ENCODE peak calls at places on chromosomes 5 and 9, in four cellular contexts. One of them, this sample, is unnamed. For H3K4me1, the result is how much of the 10 kb centered on the place peaks cover.

GRCh38 chr5:16674750-16675149 is 58.0 kb upstream of the RETREG1 start:
- DNase-seq in left lung: no peak
- DNase-seq in tibial artery: no peak
- DNase-seq in ovary: no peak
- DNase-seq in this sample: no peak

GRCh38 chr9:124894741-124895170 is 32.8 kb downstream of the ARPC5L start:
- DNase-seq in left lung: no peak
- DNase-seq in tibial artery: no peak
- DNase-seq in ovary: no peak
- DNase-seq in this sample: no peak

GRCh38 chr5:159220206-159220605 is 10.9 kb upstream of the RNF145 start:
- DNase-seq in left lung: no peak
- DNase-seq in tibial artery: no peak
- DNase-seq in ovary: no peak
- DNase-seq in this sample: no peak

GRCh38 chr5:7066471-7067235 is 329.3 kb upstream of the ADCY2 start:
- DNase-seq in left lung: no peak
- DNase-seq in tibial artery: no peak
- DNase-seq in ovary: no peak
- DNase-seq in this sample: no peak

GRCh38 chr5:150106669-150107068 is 20.3 kb upstream of the CSF1R start:
- DNase-seq in left lung: no peak
- DNase-seq in tibial artery: no peak
- DNase-seq in ovary: no peak
- DNase-seq in this sample: no peak

GRCh38 chr5:123549256-123549904 is 37.4 kb downstream of the CSNK1G3 start:
- DNase-seq in left lung: no peak
- DNase-seq in tibial artery: no peak
- DNase-seq in ovary: no peak
- DNase-seq in this sample: no peak

GRCh38 chr5:92505145-92505544 is 1075.9 kb downstream of the NR2F1-AS1 start:
- DNase-seq in left lung: no peak
- DNase-seq in tibial artery: no peak
- DNase-seq in ovary: no peak
- DNase-seq in this sample: no peak

GRCh38 chr5:180950291-180950949 is 38.2 kb upstream of the BTNL3 start:
- DNase-seq in left lung: no peak
- DNase-seq in tibial artery: no peak
- DNase-seq in ovary: no peak
- DNase-seq in this sample: no peak

GRCh38 chr5:145775893-145776444 is 59.2 kb downstream of the PRELID2 start:
- DNase-seq in left lung: no peak
- DNase-seq in tibial artery: peak
- DNase-seq in ovary: peak
- DNase-seq in this sample: peak

GRCh38 chr5:133546500-133546899 is 65.8 kb downstream of the FSTL4 start:
- DNase-seq in left lung: no peak
- DNase-seq in tibial artery: no peak
- DNase-seq in ovary: no peak
- DNase-seq in this sample: no peak

GRCh38 chr5:134124289-134125194 is 10.1 kb downstream of the TCF7 start:
- DNase-seq in left lung: no peak
- DNase-seq in tibial artery: no peak
- DNase-seq in ovary: no peak
- DNase-seq in this sample: no peak

GRCh38 chr9:123724211-123724831 is 205.6 kb downstream of the DENND1A start:
- DNase-seq in left lung: no peak
- DNase-seq in tibial artery: no peak
- DNase-seq in ovary: no peak
- DNase-seq in this sample: no peak

GRCh38 chr9:71819115-71819739 is 50.9 kb upstream of the CEMIP2 start:
- DNase-seq in left lung: no peak
- DNase-seq in tibial artery: peak
- DNase-seq in ovary: peak
- DNase-seq in this sample: no peak

GRCh38 chr5:134240421-134240962 is 14.6 kb upstream of the PPP2CA start:
- DNase-seq in left lung: no peak
- DNase-seq in tibial artery: no peak
- DNase-seq in ovary: no peak
- DNase-seq in this sample: no peak

GRCh38 chr5:66223637-66224036 is 79.5 kb downstream of the SREK1 start:
- DNase-seq in left lung: no peak
- DNase-seq in tibial artery: no peak
- DNase-seq in ovary: no peak
- DNase-seq in this sample: no peak

GRCh38 chr5:147854894-147855773 is 23.4 kb upstream of the SCGB3A2 start:
- DNase-seq in left lung: no peak
- DNase-seq in tibial artery: no peak
- DNase-seq in ovary: no peak
- DNase-seq in this sample: no peak
- H3K4me1 ChIP-seq in left lung: under half
- H3K4me1 ChIP-seq in tibial artery: under half
- H3K4me1 ChIP-seq in ovary: under half
- H3K4me1 ChIP-seq in this sample: under half

GRCh38 chr9:121837113-121838010 is 185.9 kb downstream of the DAB2IP start:
- DNase-seq in left lung: no peak
- DNase-seq in tibial artery: no peak
- DNase-seq in ovary: peak
- DNase-seq in this sample: no peak

GRCh38 chr9:121840838-121841760 is 189.7 kb downstream of the DAB2IP start:
- DNase-seq in left lung: no peak
- DNase-seq in tibial artery: no peak
- DNase-seq in ovary: no peak
- DNase-seq in this sample: no peak

GRCh38 chr9:121836382-121836885 is 185.0 kb downstream of the DAB2IP start:
- DNase-seq in left lung: no peak
- DNase-seq in tibial artery: no peak
- DNase-seq in ovary: no peak
- DNase-seq in this sample: no peak

GRCh38 chr9:121839726-121840500 is 188.5 kb downstream of the DAB2IP start:
- DNase-seq in left lung: no peak
- DNase-seq in tibial artery: no peak
- DNase-seq in ovary: no peak
- DNase-seq in this sample: peak

DNA sequence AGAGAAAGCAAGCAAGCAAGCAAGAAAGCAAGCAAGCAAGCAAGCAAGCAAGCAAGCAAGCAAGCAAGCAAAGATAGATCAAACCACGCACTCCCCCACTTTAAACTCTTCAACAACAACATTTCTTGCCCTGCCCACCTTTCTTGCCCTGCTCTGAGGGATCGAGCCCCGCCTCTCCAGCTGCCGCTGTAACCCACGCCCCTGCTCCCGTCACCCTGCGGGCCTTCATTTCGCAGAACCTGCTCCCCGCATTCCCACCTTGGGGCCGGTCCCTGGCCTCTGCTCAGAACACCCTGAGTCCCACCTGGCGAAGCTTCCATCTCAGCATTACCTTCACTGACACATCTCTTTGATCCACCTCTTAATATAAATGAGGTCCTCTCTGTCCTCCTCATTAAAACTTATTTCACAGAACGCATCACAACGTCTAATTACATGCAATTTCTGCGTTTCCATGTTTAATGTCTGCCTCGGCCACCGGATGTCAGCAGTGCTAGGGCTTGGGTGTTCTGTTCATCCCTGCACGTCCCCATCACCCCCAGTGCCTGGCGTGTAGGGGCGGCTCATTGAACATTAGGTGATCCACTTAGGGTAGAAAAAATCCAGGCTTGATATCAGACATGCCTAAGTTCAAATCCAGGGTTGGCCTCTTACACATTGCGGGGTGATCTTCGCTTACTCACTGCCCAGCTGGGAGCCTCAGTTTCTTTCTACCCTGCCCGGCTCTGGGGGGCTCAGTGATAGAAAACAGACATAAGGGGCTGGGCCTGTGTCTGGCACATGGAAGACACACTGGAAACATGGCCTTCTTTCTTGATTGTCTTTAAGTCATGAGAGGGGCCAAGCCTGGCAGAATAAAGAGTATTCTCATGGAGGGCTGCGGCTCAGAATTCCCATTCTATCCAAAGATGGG is 187.6 kb downstream of the DAB2IP start:
- DNase-seq in left lung: no peak
- DNase-seq in tibial artery: no peak
- DNase-seq in ovary: no peak
- DNase-seq in this sample: peak
- TF ChIP-seq CTCF in left lung: no peak
- TF ChIP-seq CTCF in tibial artery: no peak
- TF ChIP-seq CTCF in ovary: no peak
- TF ChIP-seq CTCF in this sample: no peak

DNA sequence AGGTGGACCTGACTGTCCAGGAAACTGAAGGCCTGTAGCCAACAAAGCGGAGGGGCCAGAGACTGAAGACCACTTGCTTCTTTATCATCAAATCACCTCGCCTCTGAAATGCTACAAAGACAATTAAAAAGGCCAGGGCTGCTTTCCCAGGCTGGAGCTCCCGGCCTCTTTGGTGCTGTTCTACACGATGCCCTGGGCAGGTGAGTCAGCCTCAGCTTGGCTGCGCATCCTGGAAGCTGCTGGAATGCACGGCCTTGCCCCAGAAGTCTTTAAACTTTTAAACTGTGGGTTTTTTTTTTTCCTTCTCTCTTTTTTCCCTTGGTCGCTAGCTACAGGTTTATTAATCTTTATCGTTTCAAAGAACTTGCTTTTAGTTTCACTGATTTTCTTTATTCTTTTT is 46.5 kb downstream of the SH3PXD2B start:
- DNase-seq in left lung: no peak
- DNase-seq in tibial artery: no peak
- DNase-seq in ovary: peak
- DNase-seq in this sample: no peak
- H3K4me1 ChIP-seq in left lung: under half
- H3K4me1 ChIP-seq in tibial artery: under half
- H3K4me1 ChIP-seq in ovary: under half
- H3K4me1 ChIP-seq in this sample: under half

DNA sequence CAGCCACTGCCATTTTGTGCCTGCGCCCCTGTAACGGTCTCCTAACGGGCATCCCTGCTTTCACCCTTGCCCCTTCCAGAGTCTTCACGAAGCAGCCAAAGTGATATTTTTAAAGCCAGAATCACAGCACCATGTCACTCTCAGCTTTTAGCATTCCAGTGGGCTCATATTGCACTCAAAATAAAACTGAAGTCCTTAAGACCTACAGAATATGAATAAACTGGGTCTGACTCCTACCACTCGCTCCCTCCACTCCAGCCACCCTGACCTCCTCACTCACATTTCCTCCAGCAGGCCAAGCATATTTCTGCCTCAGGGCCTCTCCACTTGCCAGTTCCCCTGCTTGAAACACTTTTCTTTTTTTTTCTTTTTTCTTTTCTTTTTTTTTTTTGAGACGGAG is 2.4 kb upstream of the PDLIM7 start:
- DNase-seq in left lung: no peak
- DNase-seq in tibial artery: no peak
- DNase-seq in ovary: no peak
- DNase-seq in this sample: no peak
- TF ChIP-seq CTCF in left lung: no peak
- TF ChIP-seq CTCF in tibial artery: no peak
- TF ChIP-seq CTCF in ovary: no peak
- TF ChIP-seq CTCF in this sample: no peak

DNA sequence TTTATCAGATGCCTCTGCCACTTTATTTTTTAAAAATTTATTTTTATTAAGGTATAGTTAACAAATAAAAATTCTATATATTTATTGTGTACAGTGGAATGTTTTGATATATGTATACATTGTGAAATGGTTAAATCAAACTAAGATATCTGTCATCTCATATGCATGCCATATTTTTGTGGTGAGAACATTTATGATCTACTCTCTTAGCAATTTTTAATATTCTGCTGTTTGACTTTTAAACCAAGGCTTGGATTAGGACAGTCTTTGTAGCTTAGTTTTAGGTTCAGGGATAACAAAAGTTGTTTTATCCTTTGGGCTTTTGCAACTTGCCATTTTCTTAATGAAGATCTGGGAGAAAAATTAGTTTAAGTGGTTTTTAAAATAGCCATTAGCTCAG is 46.0 kb upstream of the CDKN2B start:
- DNase-seq in left lung: no peak
- DNase-seq in tibial artery: no peak
- DNase-seq in ovary: no peak
- DNase-seq in this sample: no peak
- H3K4me1 ChIP-seq in left lung: under half
- H3K4me1 ChIP-seq in tibial artery: under half
- H3K4me1 ChIP-seq in ovary: under half
- H3K4me1 ChIP-seq in this sample: under half

DNA sequence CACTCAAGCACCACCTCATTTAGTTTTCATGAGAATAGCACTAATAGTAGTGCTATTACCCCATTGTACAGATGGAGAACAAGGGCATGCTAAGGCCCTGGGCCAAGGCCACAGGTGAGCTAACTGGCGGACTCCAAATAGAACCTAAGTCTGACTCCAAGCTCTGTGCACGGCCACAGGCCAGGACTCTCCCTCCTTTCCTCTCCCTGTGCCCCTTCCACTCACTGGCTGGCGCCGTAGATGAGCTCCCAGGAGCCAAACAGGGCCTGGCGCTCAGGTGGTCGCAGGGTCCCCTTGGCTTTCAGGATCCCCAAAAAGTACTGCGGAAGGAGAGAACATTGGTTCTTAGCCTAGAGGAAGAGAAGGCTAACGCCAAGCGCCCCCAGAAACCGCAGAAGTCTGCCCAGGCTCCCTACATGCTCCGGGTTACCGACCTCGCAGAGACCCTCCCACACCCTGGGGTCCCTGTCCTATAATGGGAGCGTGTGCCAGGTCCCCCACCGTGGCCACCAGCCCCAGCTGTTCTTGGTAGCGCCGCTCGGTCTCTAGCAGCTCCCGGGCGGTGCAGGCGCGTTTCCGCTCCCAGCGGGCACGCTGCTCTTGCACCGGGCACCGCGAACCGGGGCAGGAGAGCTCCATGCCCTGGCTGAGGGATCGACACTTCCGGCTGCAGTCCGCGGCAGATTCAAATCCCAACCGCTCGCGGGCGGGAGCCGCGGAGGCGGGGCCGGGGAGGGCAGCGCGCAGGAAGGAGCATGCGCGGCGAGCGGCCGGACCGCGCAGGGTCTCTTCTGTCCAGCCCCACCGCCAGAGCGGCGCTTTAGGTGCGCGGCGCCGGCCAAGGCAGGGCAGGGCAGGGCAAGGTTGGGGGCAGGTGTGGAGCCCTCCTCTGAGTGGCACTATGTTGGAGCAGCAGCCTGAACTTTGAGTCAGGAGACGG is at the start of gene ARHGEF39:
- DNase-seq in left lung: peak
- DNase-seq in tibial artery: peak
- DNase-seq in ovary: peak
- DNase-seq in this sample: peak
- TF ChIP-seq CTCF in left lung: no peak
- TF ChIP-seq CTCF in tibial artery: no peak
- TF ChIP-seq CTCF in ovary: no peak
- TF ChIP-seq CTCF in this sample: no peak